ENCODE peak calls at places on chromosomes 2 and 18, in five cellular contexts. L is uterus, I is MM.1S, Y is DND-41, F is iPS DF 6.9. M is an unnamed sample.

GRCh38 chr2:21690005-21690404 is 566.2 kb downstream of the TDRD15 start:
- DNase-seq in L (no peak), F (no peak), Y (no peak), I (no peak), M (no peak)

GRCh38 chr2:235005603-235006259 is 53.9 kb downstream of the SH3BP4 start:
- DNase-seq in L (peak; percentile 56), I (no peak), F (peak; percentile 39), Y (no peak), M (no peak)

GRCh38 chr18:46569211-46569610 is 87.8 kb downstream of the LOXHD1 start:
- DNase-seq in Y (no peak), L (no peak), F (no peak), I (no peak), M (no peak)

GRCh38 chr2:129188451-129188850 is 791.0 kb upstream of the RAB6C start:
- DNase-seq in I (no peak), Y (no peak), F (no peak), L (no peak), M (no peak)

GRCh38 chr2:169095631-169096105 is 26.3 kb downstream of the DHRS9 start:
- DNase-seq in I (peak; percentile 57), L (no peak), Y (no peak), F (no peak), M (no peak)

GRCh38 chr2:154403242-154403790 is 295.2 kb upstream of the KCNJ3 start:
- DNase-seq in F (no peak), L (no peak), Y (no peak), I (no peak), M (no peak)

GRCh38 chr2:65425276-65425675 is 7.1 kb downstream of the SPRED2 start:
- DNase-seq in I (no peak), Y (no peak), F (no peak), L (no peak), M (no peak)

GRCh38 chr2:9152975-9153402 is 53.6 kb upstream of the ASAP2 start:
- DNase-seq in I (no peak), Y (no peak), F (no peak), L (no peak), M (no peak)

GRCh38 chr2:237482485-237482884 is 4.6 kb upstream of the MLPH start:
- DNase-seq in F (no peak), I (no peak), L (peak; percentile 77), Y (no peak), M (no peak)

GRCh38 chr2:38771632-38772031 is 6.4 kb upstream of the GEMIN6 start:
- DNase-seq in I (no peak), F (no peak), L (no peak), Y (no peak), M (no peak)

GRCh38 chr18:27378396-27379094 is 193.4 kb upstream of the CHST9 start:
- DNase-seq in Y (peak; percentile 19), I (no peak), F (no peak), L (no peak), M (no peak)

GRCh38 chr18:76420888-76421287 is 74.2 kb downstream of the ZNF516 start:
- DNase-seq in L (no peak), I (no peak), Y (no peak), F (no peak), M (no peak)

GRCh38 chr18:76412818-76413565 is 82.0 kb downstream of the ZNF516 start:
- DNase-seq in L (peak; percentile 27), F (no peak), Y (no peak), I (no peak), M (no peak)

GRCh38 chr18:76414936-76415621 is 80.0 kb downstream of the ZNF516 start:
- DNase-seq in F (no peak), I (no peak), L (no peak), Y (no peak), M (no peak)

GRCh38 chr18:76419811-76420210 is 75.2 kb downstream of the ZNF516 start:
- DNase-seq in L (no peak), F (no peak), I (no peak), Y (no peak), M (no peak)

DNA sequence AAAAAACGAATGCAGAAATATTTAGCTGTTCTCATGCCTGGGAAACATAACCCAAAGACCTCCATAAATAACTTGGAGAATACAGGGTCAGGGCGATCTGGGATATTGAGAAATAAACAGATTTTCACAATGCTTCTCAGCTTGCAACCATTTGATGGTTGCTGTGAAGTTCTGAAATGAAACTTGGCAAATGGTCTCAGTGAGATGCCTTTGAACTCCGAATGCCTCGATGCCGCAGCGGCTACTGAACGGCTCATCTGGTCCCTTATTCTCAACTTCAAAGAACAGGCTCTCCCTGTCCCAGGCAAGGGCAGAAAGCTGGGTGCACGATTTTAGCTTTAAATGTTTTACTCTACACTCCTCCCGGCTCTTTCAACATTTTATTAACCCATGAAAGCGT is 78.1 kb downstream of the ZNF516 start:
- DNase-seq in L (peak; percentile 66), F (no peak), Y (no peak), I (no peak), M (no peak)
- H3K4me3 ChIP-seq in L (no peak overlapping the region), F (no peak overlapping the region), Y (no peak overlapping the region), I (no peak overlapping the region), M (no peak overlapping the region)

DNA sequence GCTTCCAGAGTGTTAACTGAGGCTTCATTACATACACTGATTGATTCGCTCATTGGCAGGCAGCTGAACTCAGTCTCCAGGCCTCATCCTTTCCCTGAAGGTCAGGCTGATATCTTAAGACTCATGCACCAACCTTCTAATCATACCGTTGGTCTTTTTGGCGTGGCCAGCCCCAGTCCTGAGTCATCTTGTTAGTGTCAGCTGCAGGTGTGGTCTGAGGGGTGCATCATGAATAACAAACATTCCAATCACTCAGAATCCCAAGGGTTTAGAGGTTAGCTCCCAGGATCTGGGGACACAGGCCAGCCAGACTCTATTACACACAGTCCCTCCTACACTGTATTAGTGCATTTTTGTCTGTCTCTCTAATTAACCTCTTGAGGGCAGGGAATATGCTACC is 271.5 kb downstream of the HRH4 start:
- DNase-seq in F (no peak), L (no peak), Y (no peak), I (no peak), M (no peak)
- H3K4me3 ChIP-seq in F (no peak overlapping the region), L (no peak overlapping the region), Y (no peak overlapping the region), I (no peak overlapping the region), M (no peak overlapping the region)

GRCh38 chr2:14633451-14634211 is 1.1 kb downstream of the LRATD1 start:
- DNase-seq in I (no peak), L (peak; percentile 18), F (no peak), Y (no peak), M (no peak)
- H3K4me3 ChIP-seq in I (no peak overlapping the region), L (peak overlapping the region; percentile 10), F (peak overlapping the region; percentile 51), Y (no peak overlapping the region), M (no peak overlapping the region)

DNA sequence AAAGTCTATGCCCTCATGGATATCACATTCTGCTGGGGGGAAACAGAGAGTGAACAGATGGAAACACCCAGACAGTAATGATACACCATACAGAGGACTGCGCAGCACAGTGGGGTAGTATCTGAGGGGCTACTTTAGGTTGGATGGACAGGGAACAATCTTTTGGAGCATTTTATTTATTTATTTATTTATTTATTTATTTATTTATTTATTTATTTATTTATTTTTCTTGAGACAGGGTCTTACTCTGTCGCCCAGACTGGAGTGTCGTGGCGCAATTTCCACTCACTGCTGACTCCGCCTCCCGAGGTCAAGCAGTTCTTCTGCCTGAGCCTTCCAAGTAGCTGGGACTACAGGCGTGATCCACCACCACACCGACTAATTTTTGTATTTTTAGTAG is 89.2 kb downstream of the TGOLN2 start:
- DNase-seq in F (no peak), Y (no peak), I (no peak), L (no peak), M (no peak)
- H3K4me3 ChIP-seq in F (no peak overlapping the region), Y (no peak overlapping the region), I (no peak overlapping the region), L (no peak overlapping the region), M (no peak overlapping the region)

DNA sequence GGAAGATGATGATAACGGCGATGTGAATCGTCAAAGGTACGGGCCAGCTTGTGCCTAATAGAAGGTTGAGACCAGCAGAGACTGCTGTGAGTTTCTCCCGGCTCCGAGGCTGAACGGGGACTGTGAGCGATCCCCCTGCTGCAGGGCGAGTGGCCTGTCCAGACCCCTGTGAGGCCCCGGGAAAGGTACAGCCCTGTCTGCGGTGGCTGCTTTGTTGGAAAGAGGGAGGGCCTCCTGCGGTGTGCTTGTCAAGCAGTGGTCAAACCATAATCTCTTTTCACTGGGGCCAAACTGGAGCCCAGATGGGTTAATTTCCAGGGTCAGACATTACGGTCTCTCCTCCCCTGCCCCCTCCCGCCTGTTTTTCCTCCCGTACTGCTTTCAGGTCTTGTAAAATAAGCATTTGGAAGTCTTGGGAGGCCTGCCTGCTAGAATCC is 3.0 kb downstream of the FZD7 start:
- DNase-seq in L (peak; percentile 30), F (no peak), Y (no peak), I (no peak), M (no peak)
- H3K4me3 ChIP-seq in L (peak overlapping the region; percentile 14), F (peak overlapping the region; percentile 73), Y (no peak overlapping the region), I (no peak overlapping the region), M (no peak overlapping the region)

DNA sequence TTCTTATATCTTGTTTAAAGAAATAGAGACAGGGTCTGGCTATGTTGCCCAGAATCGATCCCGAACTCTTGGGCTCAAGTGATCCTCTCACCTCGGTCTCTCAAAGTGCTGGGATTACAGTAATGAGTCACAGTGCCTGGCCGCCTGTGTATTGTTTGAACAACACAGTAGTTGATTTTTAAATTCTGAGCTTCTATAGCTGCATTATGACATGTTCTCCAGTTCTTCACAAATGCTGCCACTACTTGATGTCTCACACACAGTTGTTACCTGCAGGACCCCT is 7.7 kb upstream of the RHOB start:
- DNase-seq in I (no peak), Y (no peak), F (no peak), L (no peak), M (no peak)
- H3K4me3 ChIP-seq in I (no peak overlapping the region), Y (no peak overlapping the region), F (no peak overlapping the region), L (no peak overlapping the region), M (no peak overlapping the region)

GRCh38 chr2:69036926-69037325 is 23.9 kb downstream of the ANTXR1 start:
- DNase-seq in Y (no peak), F (no peak), I (no peak), L (no peak), M (no peak)
- H3K4me3 ChIP-seq in Y (no peak overlapping the region), F (no peak overlapping the region), I (no peak overlapping the region), L (no peak overlapping the region), M (no peak overlapping the region)

GRCh38 chr18:25866331-25866730 is 224.1 kb downstream of the SS18 start:
- DNase-seq in I (no peak), Y (no peak), F (no peak), L (no peak), M (no peak)

DNA sequence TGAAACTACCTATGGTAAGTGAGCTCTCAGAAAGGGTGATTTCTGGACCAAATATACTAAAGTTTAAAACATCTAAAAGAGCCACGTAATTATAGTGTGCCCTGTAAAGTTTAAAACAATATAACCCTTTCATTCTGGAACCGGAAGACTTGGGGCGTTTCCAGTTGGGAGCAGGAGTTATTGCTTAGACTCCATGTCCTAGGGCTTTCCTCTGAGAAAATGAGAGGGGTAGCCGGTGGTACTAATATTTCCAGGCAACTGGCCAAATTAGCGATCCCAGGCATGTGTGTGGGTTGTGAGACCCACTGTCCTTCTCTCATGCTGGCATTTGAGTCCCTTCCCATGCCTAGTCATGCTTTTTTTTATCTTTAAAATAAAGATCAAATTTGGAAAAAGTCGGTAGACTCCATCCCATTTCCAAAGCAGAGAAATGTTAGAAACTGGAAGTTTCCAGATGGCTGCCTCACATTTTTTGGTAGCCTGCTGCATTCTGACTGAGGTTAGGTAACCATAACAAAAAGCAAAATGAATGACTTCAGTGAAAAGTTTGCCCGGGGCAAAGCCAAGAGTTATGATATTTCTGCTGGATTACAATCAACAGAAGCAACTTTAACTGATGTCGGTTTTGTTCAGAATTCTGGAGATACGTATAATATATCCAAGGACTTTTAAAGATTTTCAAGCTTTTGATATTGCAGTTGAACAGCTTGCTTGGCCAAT is 227.4 kb downstream of the SS18 start:
- DNase-seq in F (no peak), I (no peak), L (no peak), Y (no peak), M (no peak)
- H3K4me3 ChIP-seq in F (no peak overlapping the region), I (no peak overlapping the region), L (no peak overlapping the region), Y (no peak overlapping the region), M (no peak overlapping the region)

M was measured in Jurkat, Clone E6-1.